ENCODE peak calls at places on chromosomes 16 and 17, in ten cellular contexts. C is stimulated activated CD4-positive, alpha-beta T cell treated with anti-CD3 and anti-CD28 coated beads, Interleukin-12 subunit alpha, Interleukin-12 subunit beta, amount 100 ng/mL, for 48 hours; P is fibroblast of the conjunctiva; N is NCI-H2107; Q is ovary; L is activated B cell treated with CpG ODN at 0.5 μM for 24 hours; E is M059J; F is upper lobe of right lung; H is GM23248; V is RPMI7951. K is an unnamed sample.

GRCh38 chr17:38912221-38912813 is 13.1 kb upstream of the LASP1NB start:
- DNase-seq in Q (peak; percentile 92), H (no peak), V (peak; percentile 41), C (no peak), N (no peak), F (peak; percentile 65), L (no peak), E (no peak), P (no peak), K (no peak)

GRCh38 chr16:49454426-49455180 is 81.0 kb downstream of the C16orf78 start:
- DNase-seq in F (peak; percentile 40), P (no peak), N (no peak), Q (no peak), C (no peak), V (no peak), L (no peak), H (no peak), E (no peak), K (no peak)

GRCh38 chr16:27678955-27679354 is 129.0 kb downstream of the KATNIP start:
- DNase-seq in P (no peak), N (no peak), E (no peak), L (no peak), H (no peak), V (no peak), C (no peak), Q (no peak), F (no peak), K (no peak)

GRCh38 chr17:28189667-28190066 is 129.3 kb upstream of the TMEM97 start:
- DNase-seq in F (no peak), P (no peak), L (no peak), C (no peak), V (no peak), Q (no peak), N (no peak), H (no peak), E (no peak), K (no peak)

GRCh38 chr17:28570716-28571254 is 539 bp downstream of the PIGS start:
- DNase-seq in F (no peak), E (peak; percentile 42), V (peak; percentile 21), L (peak; percentile 40), N (no peak), Q (peak; percentile 50), H (peak; percentile 52), C (peak; percentile 24), P (no peak), K (no peak)

GRCh38 chr17:6475411-6475810 is 31.2 kb downstream of the PIMREG start:
- DNase-seq in N (no peak), Q (no peak), F (no peak), C (no peak), P (no peak), E (no peak), H (no peak), V (no peak), L (no peak), K (no peak)

GRCh38 chr16:75854117-75854516 is 127.8 kb upstream of the CPHXL start:
- DNase-seq in L (no peak), P (no peak), N (no peak), Q (no peak), V (no peak), E (no peak), F (no peak), H (no peak), C (no peak), K (no peak)

GRCh38 chr17:17235212-17236174 is 1.5 kb downstream of the FLCN start:
- DNase-seq in P (no peak), Q (no peak), V (peak; percentile 33), E (peak; percentile 54), H (peak; percentile 76), C (no peak), N (no peak), L (no peak), F (no peak), K (no peak)

GRCh38 chr16:12000032-12000431 is 23.5 kb downstream of the SNX29 start:
- DNase-seq in Q (no peak), P (no peak), C (no peak), L (no peak), N (no peak), E (no peak), F (no peak), H (no peak), V (no peak), K (no peak)

GRCh38 chr17:29524692-29525091 is 42.1 kb downstream of the ABHD15 start:
- DNase-seq in C (no peak), E (no peak), L (no peak), N (no peak), Q (no peak), V (no peak), P (peak; percentile 14), F (no peak), H (no peak), K (no peak)

GRCh38 chr17:51711581-51711980 is 446.9 kb downstream of the CA10 start:
- DNase-seq in V (no peak), Q (no peak), N (no peak), H (no peak), E (no peak), F (no peak), P (no peak), C (no peak), L (no peak), K (no peak)

K was measured in Panc1.